ENCODE peak calls at places on chromosomes 5 and 9, in five cellular contexts. S, L, H, P and T are unnamed samples.
A peak's percentile ranks its signal among the peaks of the same experiment; 100 is the strongest.

GRCh38 chr5:74367241-74367733 is 273.2 kb downstream of the ENC1 start:
- DNase-seq in S (no peak), L (no peak), H (no peak), P (no peak), T (no peak)

GRCh38 chr5:177529247-177529901 is 12.6 kb upstream of the DDX41 start:
- DNase-seq in S (no peak), L (no peak), H (no peak), P (no peak), T (no peak)

GRCh38 chr5:135191084-135191826 is 157.2 kb upstream of the PITX1 start:
- DNase-seq in S (peak; percentile 48), L (peak; percentile 67), H (no peak), P (peak; percentile 61), T (peak; percentile 36)

GRCh38 chr5:10301266-10301665 is 6.4 kb downstream of the CMBL start:
- DNase-seq in S (no peak), L (no peak), H (no peak), P (no peak), T (no peak)

GRCh38 chr9:105401651-105402050 is 46.2 kb upstream of the FSD1L start:
- DNase-seq in S (no peak), L (no peak), H (no peak), P (no peak), T (no peak)

GRCh38 chr9:104740596-104740995 is 6.9 kb upstream of the NIPSNAP3A start:
- DNase-seq in S (no peak), L (no peak), H (no peak), P (no peak), T (no peak)

GRCh38 chr9:127904888-127905728 is 5.7 kb upstream of the ST6GALNAC6 start:
- DNase-seq in S (no peak), L (no peak), H (no peak), P (no peak), T (no peak)

GRCh38 chr5:173869316-173869715 is 18.8 kb upstream of the CPEB4 start:
- DNase-seq in S (no peak), L (no peak), H (no peak), P (peak; percentile 70), T (peak; percentile 97)

GRCh38 chr9:134964686-134965085 is 47.0 kb upstream of the FCN1 start:
- DNase-seq in S (no peak), L (no peak), H (no peak), P (no peak), T (no peak)

GRCh38 chr9:126389958-126390357 is 63.3 kb downstream of the MVB12B start:
- DNase-seq in S (no peak), L (no peak), H (no peak), P (no peak), T (no peak)

GRCh38 chr9:83392228-83392627 is 146.0 kb downstream of the FRMD3 start:
- DNase-seq in S (no peak), L (no peak), H (no peak), P (no peak), T (no peak)

GRCh38 chr5:180670586-180671359 is 21.4 kb upstream of the FLT4 start:
- DNase-seq in S (peak; percentile 17), L (peak; percentile 57), H (peak; percentile 3), P (peak; percentile 58), T (peak; percentile 74)

GRCh38 chr5:54703091-54703490 is 185.5 kb downstream of the SNX18 start:
- DNase-seq in S (peak; percentile 13), L (peak; percentile 58), H (no peak), P (no peak), T (no peak)

GRCh38 chr9:109167716-109168115 is 667 bp upstream of the FRRS1L start:
- DNase-seq in S (no peak), L (no peak), H (no peak), P (no peak), T (no peak)

GRCh38 chr5:92944903-92945629 is 636.0 kb downstream of the NR2F1-AS1 start:
- DNase-seq in S (no peak), L (no peak), H (no peak), P (no peak), T (peak; percentile 29)

GRCh38 chr5:78644129-78644528 is 4.4 kb downstream of the LHFPL2 start:
- DNase-seq in S (no peak), L (no peak), H (no peak), P (no peak), T (no peak)

GRCh38 chr9:98774746-98775145 is 21.6 kb downstream of the ANKS6 start:
- DNase-seq in S (no peak), L (no peak), H (no peak), P (no peak), T (no peak)

GRCh38 chr5:88889165-88890069 is 6.4 kb upstream of the MEF2C start:
- DNase-seq in S (peak; percentile 38), L (peak; percentile 71), H (no peak), P (peak; percentile 37), T (peak; percentile 59)

GRCh38 chr5:73592546-73592945 is 27.0 kb downstream of the UTP15 start:
- DNase-seq in S (no peak), L (no peak), H (peak; percentile 63), P (no peak), T (no peak)

GRCh38 chr5:103356344-103357091 is 98.0 kb downstream of the MACIR start:
- DNase-seq in S (no peak), L (no peak), H (no peak), P (no peak), T (no peak)

GRCh38 chr5:57402348-57402747 is 80.3 kb downstream of the ACTBL2 start:
- DNase-seq in S (no peak), L (no peak), H (no peak), P (no peak), T (no peak)

GRCh38 chr9:37745970-37746369 is 7.6 kb upstream of the TRMT10B start:
- DNase-seq in S (no peak), L (no peak), H (no peak), P (no peak), T (no peak)

GRCh38 chr9:132494857-132495256 is 84.8 kb downstream of the CFAP77 start:
- DNase-seq in S (no peak), L (no peak), H (no peak), P (no peak), T (no peak)

GRCh38 chr5:78887384-78888118 is 97.6 kb downstream of the ARSB start:
- DNase-seq in S (no peak), L (no peak), H (no peak), P (no peak), T (no peak)

GRCh38 chr5:14988210-14988609 is 116.6 kb upstream of the ANKH start:
- DNase-seq in S (no peak), L (no peak), H (no peak), P (no peak), T (no peak)

GRCh38 chr5:55700745-55701144 is 11.4 kb downstream of the SLC38A9 start:
- DNase-seq in S (no peak), L (no peak), H (no peak), P (no peak), T (no peak)

GRCh38 chr9:6106576-6107339 is 91.3 kb upstream of the RANBP6 start:
- DNase-seq in S (no peak), L (no peak), H (no peak), P (peak; percentile 13), T (peak; percentile 72)

GRCh38 chr5:166722939-166723338 is 1568.5 kb upstream of the WWC1 start:
- DNase-seq in S (no peak), L (no peak), H (no peak), P (no peak), T (no peak)

GRCh38 chr9:135010363-135010860 is 77.1 kb upstream of the OLFM1 start:
- DNase-seq in S (no peak), L (no peak), H (no peak), P (no peak), T (no peak)

GRCh38 chr5:92470770-92471169 is 1087.7 kb upstream of the ARRDC3 start:
- DNase-seq in S (no peak), L (no peak), H (no peak), P (no peak), T (no peak)

GRCh38 chr9:77019810-77020437 is 469 bp downstream of the FOXB2 start:
- DNase-seq in S (no peak), L (no peak), H (no peak), P (no peak), T (no peak)

GRCh38 chr5:1673042-1673674 is 126.5 kb downstream of the MRPL36 start:
- DNase-seq in S (no peak), L (no peak), H (no peak), P (no peak), T (no peak)

GRCh38 chr5:83321656-83322055 is 149.9 kb upstream of the VCAN start:
- DNase-seq in S (no peak), L (no peak), H (no peak), P (no peak), T (no peak)

GRCh38 chr5:140632366-140633080 is 452 bp downstream of the CD14 start:
- DNase-seq in S (peak; percentile 74), L (peak; percentile 76), H (no peak), P (peak; percentile 23), T (no peak)

GRCh38 chr5:125717209-125717608 is 706.0 kb upstream of the GRAMD2B start:
- DNase-seq in S (no peak), L (no peak), H (peak; percentile 39), P (no peak), T (no peak)

GRCh38 chr5:143755969-143756368 is 56.0 kb upstream of the HMHB1 start:
- DNase-seq in S (no peak), L (no peak), H (no peak), P (no peak), T (no peak)

GRCh38 chr9:32426278-32426939 is 42.0 kb downstream of the ACO1 start:
- DNase-seq in S (no peak), L (peak; percentile 31), H (no peak), P (peak; percentile 14), T (peak; percentile 84)

GRCh38 chr5:169178754-169179153 is 122.2 kb downstream of the SLIT3 start:
- DNase-seq in S (no peak), L (no peak), H (no peak), P (no peak), T (no peak)